ENCODE peak calls at places on chromosomes 4 and X, in four cellular contexts. G, I, O and X are unnamed samples. For H3K9me3, the result is how much of the 10 kb centered on the place peaks cover.

GRCh38 chrX:63657821-63658220 is 127.2 kb downstream of the ARHGEF9 start:
- DNase-seq in I (peak), O (no peak), G (no peak), X (no peak)

GRCh38 chr4:73067971-73068394 is 1.5 kb downstream of the COX18 start:
- DNase-seq in I (peak), O (no peak), G (no peak), X (no peak)

GRCh38 chr4:152972821-152973613 is 36.9 kb downstream of the FHDC1 start:
- DNase-seq in O (no peak), G (no peak), I (peak), X (no peak)

GRCh38 chr4:57090099-57090498 is 20.1 kb downstream of the IGFBP7 start:
- DNase-seq in G (no peak), I (peak), O (no peak), X (no peak)

GRCh38 chrX:88883205-88883604 is 136.2 kb downstream of the CPXCR1 start:
- DNase-seq in O (no peak), G (no peak), I (no peak), X (no peak)

GRCh38 chr4:105399535-105400161 is 74.2 kb downstream of the PPA2 start:
- DNase-seq in G (no peak), I (peak), O (peak), X (no peak)

GRCh38 chr4:25551608-25552007 is 104.0 kb upstream of the SLC34A2 start:
- DNase-seq in G (no peak), I (no peak), O (no peak), X (peak)

GRCh38 chrX:75067931-75068330 is 88.2 kb downstream of the ABCB7 start:
- DNase-seq in I (peak), O (no peak), G (no peak), X (no peak)

GRCh38 chr4:76882630-76883029 is 15.3 kb downstream of the SOWAHB start:
- DNase-seq in O (no peak), G (no peak), I (no peak), X (no peak)

GRCh38 chrX:139831689-139832456 is 101.0 kb downstream of the ATP11C start:
- DNase-seq in G (peak), I (peak), O (no peak), X (peak)

GRCh38 chrX:14449773-14450172 is 79.6 kb upstream of the GLRA2 start:
- DNase-seq in G (no peak), I (no peak), O (no peak), X (no peak)

GRCh38 chr4:146275370-146275769 is 61.0 kb downstream of the REELD1 start:
- DNase-seq in O (no peak), I (no peak), G (no peak), X (peak)

GRCh38 chr4:115154826-115155225 is 41.4 kb upstream of the NDST4 start:
- DNase-seq in I (no peak), O (no peak), G (peak), X (no peak)

GRCh38 chr4:170305627-170306026 is 215.9 kb upstream of the AADAT start:
- DNase-seq in G (no peak), O (no peak), I (no peak), X (peak)

GRCh38 chr4:76208005-76208765 is 5.4 kb downstream of the SCARB2 start:
- DNase-seq in I (peak), O (no peak), G (no peak), X (peak)

GRCh38 chr4:164876680-164877324 is at the start of gene APELA:
- DNase-seq in G (peak), O (no peak), I (no peak), X (peak)

GRCh38 chr4:108834787-108835384 is 72.0 kb upstream of the ETNPPL start:
- DNase-seq in G (peak), I (peak), O (no peak), X (peak)

GRCh38 chrX:115344885-115345653 is 55.6 kb downstream of the LUZP4 start:
- DNase-seq in I (peak), O (peak), G (peak), X (peak)

GRCh38 chr4:154491731-154492249 is at the start of gene DCHS2:
- DNase-seq in I (peak), O (no peak), G (peak), X (peak)

GRCh38 chr4:154490589-154491340 is 834 bp downstream of the DCHS2 start:
- DNase-seq in I (no peak), G (peak), O (no peak), X (no peak)

GRCh38 chr4:154489558-154490260 is 1.9 kb downstream of the DCHS2 start:
- DNase-seq in O (no peak), I (no peak), G (no peak), X (no peak)

GRCh38 chr4:154491341-154491679 is 289 bp downstream of the DCHS2 start:
- DNase-seq in I (peak), G (peak), O (no peak), X (peak)

GRCh38 chr4:154490261-154490588 is 1.4 kb downstream of the DCHS2 start:
- DNase-seq in O (no peak), G (peak), I (no peak), X (no peak)
- H3K4me3 ChIP-seq in O (no peak), G (peak), I (peak), X (no peak)

GRCh38 chrX:2631743-2632532 is 59.2 kb upstream of the CD99 start:
- DNase-seq in I (no peak), G (no peak), O (no peak), X (peak)
- H3K9me3 ChIP-seq in I (under half), G (under half), O (under half), X (under half)

DNA sequence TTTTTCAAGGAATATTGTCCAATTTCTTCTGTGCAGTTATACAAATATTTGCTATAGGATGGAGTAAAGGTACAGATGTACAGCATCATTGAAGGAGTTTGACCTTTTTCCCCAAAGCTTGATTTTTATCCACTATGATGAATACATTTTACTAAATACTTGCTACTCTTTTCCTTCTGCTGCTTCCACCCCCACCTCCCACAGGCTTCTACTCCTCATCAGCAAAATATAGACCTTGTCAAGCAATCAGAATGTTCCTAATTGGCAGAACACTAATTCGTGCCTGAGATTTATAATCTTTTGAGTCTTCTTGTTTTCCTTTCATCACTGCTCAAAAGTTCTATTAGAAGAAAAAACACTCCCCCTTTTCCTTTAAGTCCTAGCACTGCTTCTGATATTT is 3.8 kb upstream of the THAP9 start:
- DNase-seq in O (no peak), G (no peak), I (no peak), X (no peak)
- H3K4me3 ChIP-seq in O (no peak), G (peak), I (no peak), X (no peak)

GRCh38 chrX:44474410-44474809 is 68.2 kb downstream of the FUNDC1 start:
- DNase-seq in I (peak), O (no peak), G (no peak), X (no peak)

GRCh38 chrX:44470816-44471215 is 71.8 kb downstream of the FUNDC1 start:
- DNase-seq in G (no peak), I (no peak), O (no peak), X (no peak)
- H3K9me3 ChIP-seq in G (under half), I (under half), O (under half), X (under half)

GRCh38 chrX:37349131-37350033 is at the start of gene PRRG1:
- DNase-seq in G (peak), O (peak), I (peak), X (peak)
- H3K4me3 ChIP-seq in G (peak), O (peak), I (peak), X (peak)

DNA sequence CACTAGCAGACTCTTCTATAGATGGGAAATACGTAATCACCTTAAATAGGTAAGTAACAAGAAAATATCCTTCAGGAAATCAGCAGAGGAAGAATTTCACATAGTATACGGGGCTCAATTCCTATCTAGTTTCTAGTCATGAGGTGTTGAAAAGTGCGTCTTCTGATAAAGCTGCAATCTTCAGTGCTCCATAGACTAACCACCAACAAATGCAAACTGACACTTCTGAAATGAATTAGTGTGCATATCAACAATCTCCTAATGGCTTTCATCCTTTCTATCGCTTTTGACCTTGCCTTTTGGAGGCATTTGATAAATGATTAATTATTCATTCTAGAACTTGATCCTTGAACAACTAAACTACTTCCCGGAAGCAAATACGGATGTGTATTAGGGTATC is 2306.6 kb upstream of the AGA start:
- DNase-seq in I (no peak), O (no peak), G (no peak), X (no peak)
- H3K9me3 ChIP-seq in I (under half), O (under half), G (under half), X (under half)

DNA sequence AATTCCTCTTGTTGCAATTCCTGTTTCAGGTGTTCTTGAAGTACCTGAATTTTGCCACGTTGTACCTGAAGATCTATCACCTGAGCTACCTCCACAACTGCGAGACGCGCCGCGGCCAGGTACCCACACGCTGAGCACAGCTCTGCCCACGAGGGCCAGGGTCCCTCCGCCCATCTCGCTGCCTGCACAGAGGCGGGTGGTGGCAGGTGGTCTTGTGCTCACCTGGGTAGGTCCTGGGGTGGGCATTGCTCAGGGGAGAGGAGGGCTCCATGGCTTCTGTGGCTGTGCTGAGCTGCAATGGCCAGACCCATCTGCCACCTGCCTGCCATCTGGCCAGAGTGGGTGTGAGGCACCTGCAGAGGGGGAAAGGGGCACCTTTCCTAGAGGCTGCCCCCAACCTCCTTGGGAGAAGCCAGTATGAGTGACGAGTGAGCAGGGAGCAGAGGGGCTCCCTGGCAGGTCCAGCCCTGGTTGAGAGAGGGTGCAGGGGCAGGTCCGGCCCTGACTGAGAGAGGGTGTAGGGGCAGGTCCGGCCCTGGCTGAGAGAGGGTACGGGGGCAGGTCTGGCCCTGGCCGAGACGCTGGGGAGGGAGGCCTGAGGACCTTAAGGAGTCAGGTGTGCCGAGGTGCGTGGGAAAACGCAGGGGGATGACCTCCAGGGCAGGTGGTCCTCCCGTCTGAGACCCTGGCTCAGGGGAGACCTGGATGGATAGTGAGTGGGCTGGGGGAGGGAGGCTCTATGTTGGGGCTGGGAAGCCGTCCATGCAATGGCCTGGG is 10.7 kb downstream of the PDE6B start:
- DNase-seq in I (no peak), O (no peak), G (peak), X (no peak)
- H3K4me3 ChIP-seq in I (no peak), O (no peak), G (no peak), X (no peak)

GRCh38 chr4:38466401-38466800 is 197.6 kb upstream of the KLF3 start:
- DNase-seq in O (no peak), G (no peak), I (no peak), X (no peak)

GRCh38 chr4:38470708-38471262 is 193.2 kb upstream of the KLF3 start:
- DNase-seq in G (no peak), I (no peak), O (no peak), X (no peak)

GRCh38 chr4:38468491-38468890 is 195.5 kb upstream of the KLF3 start:
- DNase-seq in I (no peak), O (no peak), G (no peak), X (no peak)

GRCh38 chr4:38467296-38467695 is 196.7 kb upstream of the KLF3 start:
- DNase-seq in G (no peak), O (no peak), I (no peak), X (no peak)

GRCh38 chr4:38469410-38469809 is 194.6 kb upstream of the KLF3 start:
- DNase-seq in O (no peak), G (no peak), I (no peak), X (no peak)
- H3K9me3 ChIP-seq in O (under half), G (under half), I (under half), X (under half)

GRCh38 chr4:6692806-6693205 is 872 bp upstream of the S100P start:
- DNase-seq in O (no peak), I (peak), G (no peak), X (no peak)
- H3K4me3 ChIP-seq in O (no peak), I (no peak), G (no peak), X (no peak)